ENCODE peak calls at places on chromosomes 13 and 19, in five cellular contexts. T is K562, D is HepG2, Z is upper lobe of left lung, U is GM12878. F is an unnamed sample.

GRCh38 chr13:53310786-53311185 is 282.2 kb downstream of the OLFM4 start:
- ATAC-seq in Z (no peak), U (no peak), D (no peak), T (no peak), F (no peak)

GRCh38 chr19:12766051-12766521 is 9.3 kb downstream of the HOOK2 start:
- ATAC-seq in D (peak), Z (peak), T (peak), U (peak), F (peak)

GRCh38 chr13:110431851-110432294 is 124.8 kb downstream of the COL4A2 start:
- ATAC-seq in U (no peak), D (no peak), Z (no peak), T (no peak), F (no peak)

GRCh38 chr13:21823949-21824348 is 153.1 kb downstream of the FGF9 start:
- ATAC-seq in U (peak), D (no peak), Z (no peak), T (no peak), F (no peak)

GRCh38 chr13:111156421-111156820 is 41.3 kb downstream of the ARHGEF7 start:
- ATAC-seq in D (no peak), T (no peak), U (no peak), Z (no peak), F (no peak)

GRCh38 chr13:40986328-40986856 is 32.7 kb downstream of the ELF1 start:
- ATAC-seq in Z (peak), D (peak), U (peak), T (no peak), F (no peak)

GRCh38 chr19:8180018-8180417 is 29.2 kb upstream of the CERS4 start:
- ATAC-seq in D (no peak), U (no peak), T (no peak), Z (no peak), F (no peak)

GRCh38 chr13:112730157-112730671 is 40.4 kb downstream of the ATP11A start:
- ATAC-seq in U (no peak), Z (no peak), T (no peak), D (no peak), F (no peak)

GRCh38 chr13:30718661-30719520 is 16.5 kb upstream of the ALOX5AP start:
- ATAC-seq in T (no peak), D (peak), U (peak), Z (peak), F (no peak)

GRCh38 chr13:60211548-60211947 is 47.8 kb upstream of the DIAPH3 start:
- ATAC-seq in U (no peak), T (peak), Z (no peak), D (no peak), F (no peak)

GRCh38 chr13:91304740-91305139 is 42.7 kb upstream of the MIR17HG start:
- ATAC-seq in D (no peak), T (no peak), Z (no peak), U (no peak), F (no peak)

GRCh38 chr19:37948362-37948761 is 41.4 kb downstream of the SIPA1L3 start:
- ATAC-seq in U (no peak), T (no peak), Z (no peak), D (no peak), F (no peak)

GRCh38 chr19:3471954-3472655 is 8.2 kb downstream of the SMIM24 start:
- ATAC-seq in T (peak), U (peak), Z (peak), D (peak), F (no peak)

GRCh38 chr19:43776285-43776684 is 4.5 kb downstream of the KCNN4 start:
- ATAC-seq in T (peak), Z (no peak), U (peak), D (no peak), F (no peak)

GRCh38 chr19:52226652-52227051 is 36.8 kb downstream of the PPP2R1A start:
- ATAC-seq in T (no peak), D (no peak), Z (no peak), U (no peak), F (no peak)

GRCh38 chr19:51387924-51388389 is at the start of gene LIM2:
- ATAC-seq in T (no peak), U (no peak), Z (no peak), D (peak), F (no peak)

GRCh38 chr19:1069009-1069779 is 2.2 kb downstream of the ARHGAP45 start:
- ATAC-seq in U (peak), Z (peak), D (no peak), T (no peak), F (peak)

GRCh38 chr19:15445807-15446376 is 3.9 kb downstream of the WIZ start:
- ATAC-seq in U (no peak), T (no peak), D (no peak), Z (no peak), F (no peak)

GRCh38 chr19:17441241-17442135 is 7.0 kb downstream of the TMEM221 start:
- ATAC-seq in U (peak), T (peak), D (peak), Z (peak), F (peak)

GRCh38 chr19:2186071-2186846 is 22.5 kb downstream of the DOT1L start:
- ATAC-seq in D (no peak), U (no peak), T (no peak), Z (peak), F (peak)

GRCh38 chr19:11136400-11137101 is 19.0 kb downstream of the SPC24 start:
- ATAC-seq in T (no peak), Z (no peak), D (no peak), U (no peak), F (no peak)
- H3K27ac ChIP-seq in T (no peak), Z (peak), D (no peak), U (no peak), F (peak)

DNA sequence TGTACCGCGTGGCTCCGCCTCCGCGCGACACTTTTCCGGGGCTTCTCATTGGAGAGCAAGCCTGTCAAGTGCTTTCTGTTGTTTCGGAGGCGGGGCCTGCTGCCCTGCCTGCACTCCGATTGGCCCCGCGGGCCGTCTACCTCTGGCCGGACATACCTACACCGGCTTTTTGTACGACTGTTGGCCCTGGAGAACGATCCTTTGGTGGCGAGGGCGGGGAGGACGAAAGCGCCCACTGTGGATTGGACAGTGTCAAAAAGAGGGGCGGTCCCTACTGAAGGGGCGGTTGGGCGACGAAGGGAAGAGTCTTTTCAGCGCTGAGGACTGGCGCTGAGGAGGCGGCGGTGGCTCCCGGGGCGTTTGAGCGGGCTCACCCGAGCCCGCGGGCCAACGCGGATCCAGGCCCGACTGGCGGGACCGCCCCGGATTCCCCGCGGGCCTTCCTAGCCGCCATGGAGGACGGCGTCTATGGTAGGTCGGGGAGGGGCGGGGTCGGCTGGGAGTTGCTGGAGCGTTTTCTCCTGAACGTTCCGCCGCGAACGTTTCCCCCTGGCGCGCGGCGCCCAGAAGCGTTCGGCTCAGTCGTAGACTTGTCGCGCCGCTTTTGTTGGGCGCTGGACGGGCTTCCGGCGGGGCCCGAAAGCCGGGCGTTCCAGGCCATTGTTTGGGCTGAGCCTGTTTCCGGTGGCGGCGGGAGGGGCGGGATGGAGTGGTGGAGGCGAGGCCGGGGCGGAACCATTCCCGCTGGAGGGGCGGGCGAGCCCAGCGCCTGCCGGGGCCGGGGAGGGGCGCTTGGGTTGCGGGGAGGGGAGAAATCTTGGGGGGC is at the start of gene CYTH2:
- ATAC-seq in Z (peak), U (peak), T (peak), D (peak), F (peak)
- TF ChIP-seq EP300 in Z (no peak), U (no peak), T (no peak), D (no peak), F (no peak)

GRCh38 chr13:57408312-57408711 is 223.2 kb upstream of the PCDH17 start:
- ATAC-seq in T (no peak), D (no peak), U (no peak), Z (no peak), F (no peak)
- TF ChIP-seq POLR2AphosphoS5 in T (no peak), D (no peak), U (no peak), Z (no peak), F (no peak)

GRCh38 chr19:5495792-5496191 is 40.6 kb downstream of the ZNRF4 start:
- ATAC-seq in D (no peak), Z (peak), U (no peak), T (no peak), F (no peak)
- H3K27ac ChIP-seq in D (no peak), Z (no peak), U (no peak), T (no peak), F (no peak)

GRCh38 chr13:36211567-36211966 is 2.8 kb downstream of the SOHLH2 start:
- ATAC-seq in T (no peak), U (no peak), Z (no peak), D (no peak), F (no peak)

GRCh38 chr13:36207672-36208071 is 6.7 kb downstream of the SOHLH2 start:
- ATAC-seq in T (no peak), D (no peak), Z (no peak), U (no peak), F (no peak)

GRCh38 chr13:36217456-36217855 is 3.1 kb upstream of the SOHLH2 start:
- ATAC-seq in Z (no peak), D (no peak), U (no peak), T (no peak), F (no peak)

GRCh38 chr13:36214163-36214921 is at the start of gene SOHLH2:
- ATAC-seq in T (peak), U (no peak), Z (no peak), D (no peak), F (no peak)

GRCh38 chr13:36212789-36213188 is 1.6 kb downstream of the SOHLH2 start:
- ATAC-seq in D (no peak), U (no peak), Z (no peak), T (peak), F (no peak)
- TF ChIP-seq EP300 in D (no peak), U (no peak), Z (no peak), T (peak), F (no peak)

GRCh38 chr19:10823690-10824089 is 12.3 kb downstream of the TMED1 start:
- ATAC-seq in Z (no peak), T (no peak), D (no peak), U (no peak), F (no peak)
- TF ChIP-seq POLR2AphosphoS5 in Z (no peak), T (no peak), D (no peak), U (no peak), F (no peak)

DNA sequence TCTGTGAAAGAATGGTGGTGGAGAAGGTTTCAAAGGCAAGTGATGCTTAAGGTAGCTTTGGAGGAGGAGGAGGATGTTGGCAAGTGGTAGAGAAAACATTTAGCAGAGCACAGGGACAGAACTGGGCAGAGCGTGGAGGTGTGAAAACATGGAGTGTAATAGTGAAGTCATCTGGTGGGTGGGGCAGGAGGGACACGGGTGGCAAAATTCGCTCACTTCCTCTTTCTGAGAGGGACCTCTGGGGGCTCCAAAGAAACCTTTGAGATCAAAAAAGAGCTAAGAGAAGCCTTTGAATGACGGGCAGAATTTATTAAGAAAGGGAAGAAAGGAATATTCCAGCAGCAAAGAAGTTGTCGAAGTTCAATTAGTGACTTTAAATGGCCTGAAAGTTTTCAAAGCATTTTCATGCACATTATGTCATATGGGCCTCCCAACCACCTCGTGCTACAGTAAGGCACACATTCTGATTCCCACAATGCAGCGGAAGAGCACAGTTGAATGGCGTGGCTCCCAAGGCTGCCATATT is 82.8 kb downstream of the STARD13 start:
- ATAC-seq in D (no peak), U (peak), T (no peak), Z (no peak), F (no peak)
- H3K27ac ChIP-seq in D (no peak), U (peak), T (no peak), Z (no peak), F (peak)

DNA sequence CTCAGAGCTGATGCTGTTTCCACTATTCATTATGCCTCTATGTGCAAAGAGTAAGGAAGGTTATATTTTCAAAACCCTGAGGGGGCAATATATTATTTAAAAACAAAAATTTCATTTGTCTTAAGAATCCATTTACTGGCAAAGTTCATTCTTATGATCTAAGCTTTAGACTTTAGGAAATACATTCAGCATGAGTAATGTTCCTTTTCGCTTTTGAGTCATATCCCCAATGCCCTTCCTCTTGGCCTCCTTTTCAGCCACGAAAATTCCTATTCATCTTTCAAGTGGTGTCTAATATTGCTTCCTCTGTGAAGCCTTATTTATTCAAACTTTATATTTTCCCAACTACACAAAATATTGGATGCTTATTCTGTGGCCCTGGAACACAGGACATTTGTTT is 1317.0 kb downstream of the PCDH9 start:
- ATAC-seq in Z (peak), D (no peak), T (no peak), U (no peak), F (peak)
- TF ChIP-seq EP300 in Z (no peak), D (no peak), T (no peak), U (no peak), F (no peak)

DNA sequence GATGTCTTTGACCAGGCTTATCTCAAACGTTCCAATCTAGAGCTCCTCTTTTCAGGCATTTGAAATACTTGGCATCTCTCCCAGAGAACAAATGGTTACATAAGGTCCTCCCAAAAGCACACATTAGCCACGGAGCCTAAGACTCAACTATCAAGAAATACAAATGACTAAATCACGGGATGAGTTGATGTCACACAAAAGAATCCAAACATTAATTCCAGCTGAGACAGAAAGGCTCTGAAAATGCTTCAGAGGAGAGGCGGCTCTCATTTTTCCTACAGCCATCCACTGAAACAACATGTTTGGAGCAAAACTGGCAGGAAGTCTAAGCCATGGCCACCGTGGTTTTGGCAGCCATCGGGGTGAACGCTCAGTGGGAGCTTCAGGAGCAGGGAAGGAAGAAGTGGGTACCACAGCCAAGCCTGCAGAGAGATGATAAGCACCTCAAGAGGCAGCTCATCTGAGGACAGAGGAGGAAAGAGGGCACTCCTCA is 122.5 kb downstream of the STK24 start:
- ATAC-seq in U (no peak), T (no peak), D (no peak), Z (peak), F (peak)
- TF ChIP-seq POLR2AphosphoS5 in U (no peak), T (no peak), D (no peak), Z (no peak), F (peak)

F was measured in gastroesophageal sphincter.